ENCODE peak calls at places on chromosomes 12 and 14, in four cellular contexts. One of them, this sample, is unnamed.

GRCh38 chr12:19140381-19141236 is 11.1 kb downstream of the PLEKHA5 start:
- DNase-seq in GM23338: peak; percentile 25
- DNase-seq in SK-N-SH: no peak
- DNase-seq in neural progenitor cell: no peak
- DNase-seq in this sample: no peak

GRCh38 chr14:70642313-70643235 is 858 bp downstream of the TTC9 start:
- DNase-seq in GM23338: peak; percentile 48
- DNase-seq in SK-N-SH: peak; percentile 77
- DNase-seq in neural progenitor cell: peak; percentile 9
- DNase-seq in this sample: no peak

GRCh38 chr12:42326466-42327226 is 679 bp downstream of the PPHLN1 start:
- DNase-seq in GM23338: no peak
- DNase-seq in SK-N-SH: peak; percentile 32
- DNase-seq in neural progenitor cell: peak; percentile 11
- DNase-seq in this sample: peak; percentile 21

GRCh38 chr14:28773176-28773575 is 6.6 kb downstream of the FOXG1 start:
- DNase-seq in GM23338: no peak
- DNase-seq in SK-N-SH: no peak
- DNase-seq in neural progenitor cell: peak; percentile 26
- DNase-seq in this sample: no peak

GRCh38 chr14:37591941-37592287 is 3.1 kb downstream of the FOXA1 start:
- DNase-seq in GM23338: no peak
- DNase-seq in SK-N-SH: no peak
- DNase-seq in neural progenitor cell: peak; percentile 45
- DNase-seq in this sample: peak; percentile 73

GRCh38 chr12:49342914-49343731 is 3.6 kb upstream of the DNAJC22 start:
- DNase-seq in GM23338: peak; percentile 46
- DNase-seq in SK-N-SH: no peak
- DNase-seq in neural progenitor cell: no peak
- DNase-seq in this sample: no peak

GRCh38 chr12:69553626-69554248 is 31.5 kb upstream of the CCT2 start:
- DNase-seq in GM23338: no peak
- DNase-seq in SK-N-SH: peak; percentile 39
- DNase-seq in neural progenitor cell: no peak
- DNase-seq in this sample: peak; percentile 69

GRCh38 chr12:131865196-131865875 is 29.1 kb upstream of the ULK1 start:
- DNase-seq in GM23338: no peak
- DNase-seq in SK-N-SH: peak; percentile 16
- DNase-seq in neural progenitor cell: no peak
- DNase-seq in this sample: peak; percentile 99

GRCh38 chr12:121212875-121213274 is 2.9 kb downstream of the P2RX4 start:
- DNase-seq in GM23338: no peak
- DNase-seq in SK-N-SH: no peak
- DNase-seq in neural progenitor cell: no peak
- DNase-seq in this sample: no peak

GRCh38 chr12:54240971-54241588 is 38.8 kb downstream of the CBX5 start:
- DNase-seq in GM23338: no peak
- DNase-seq in SK-N-SH: no peak
- DNase-seq in neural progenitor cell: no peak
- DNase-seq in this sample: no peak

GRCh38 chr12:69527506-69528272 is 57.5 kb downstream of the FRS2 start:
- DNase-seq in GM23338: no peak
- DNase-seq in SK-N-SH: no peak
- DNase-seq in neural progenitor cell: no peak
- DNase-seq in this sample: peak; percentile 89

GRCh38 chr12:4383304-4383865 is 3.9 kb upstream of the FGF23 start:
- DNase-seq in GM23338: peak; percentile 86
- DNase-seq in SK-N-SH: peak; percentile 52
- DNase-seq in neural progenitor cell: peak; percentile 63
- DNase-seq in this sample: no peak

GRCh38 chr12:104376650-104377506 is 73.3 kb downstream of the EID3 start:
- DNase-seq in GM23338: no peak
- DNase-seq in SK-N-SH: no peak
- DNase-seq in neural progenitor cell: peak; percentile 59
- DNase-seq in this sample: peak; percentile 79

GRCh38 chr12:69046372-69046771 is 113.4 kb upstream of the CPM start:
- DNase-seq in GM23338: no peak
- DNase-seq in SK-N-SH: no peak
- DNase-seq in neural progenitor cell: no peak
- DNase-seq in this sample: no peak

GRCh38 chr12:4272014-4272975 is 1.3 kb upstream of the CCND2 start:
- DNase-seq in GM23338: peak; percentile 94
- DNase-seq in SK-N-SH: peak; percentile 65
- DNase-seq in neural progenitor cell: peak; percentile 90
- DNase-seq in this sample: no peak

GRCh38 chr12:3968523-3968922 is 95.3 kb upstream of the PARP11 start:
- DNase-seq in GM23338: no peak
- DNase-seq in SK-N-SH: no peak
- DNase-seq in neural progenitor cell: no peak
- DNase-seq in this sample: no peak

GRCh38 chr12:18045446-18046001 is 44.5 kb downstream of the RERGL start:
- DNase-seq in GM23338: no peak
- DNase-seq in SK-N-SH: no peak
- DNase-seq in neural progenitor cell: no peak
- DNase-seq in this sample: no peak

GRCh38 chr12:100826323-100826722 is 31.7 kb downstream of the ANO4 start:
- DNase-seq in GM23338: peak; percentile 81
- DNase-seq in SK-N-SH: no peak
- DNase-seq in neural progenitor cell: peak; percentile 81
- DNase-seq in this sample: peak; percentile 61

GRCh38 chr14:64726585-64726890 is 22.3 kb downstream of the PLEKHG3 start:
- DNase-seq in GM23338: peak; percentile 56
- DNase-seq in SK-N-SH: no peak
- DNase-seq in neural progenitor cell: no peak
- DNase-seq in this sample: peak; percentile 96

GRCh38 chr12:123907726-123908476 is 64.7 kb downstream of the CCDC92 start:
- DNase-seq in GM23338: no peak
- DNase-seq in SK-N-SH: no peak
- DNase-seq in neural progenitor cell: peak; percentile 45
- DNase-seq in this sample: no peak

GRCh38 chr14:79825046-79825521 is 386.2 kb downstream of the DIO2 start:
- DNase-seq in GM23338: no peak
- DNase-seq in SK-N-SH: no peak
- DNase-seq in neural progenitor cell: no peak
- DNase-seq in this sample: peak; percentile 61

DNA sequence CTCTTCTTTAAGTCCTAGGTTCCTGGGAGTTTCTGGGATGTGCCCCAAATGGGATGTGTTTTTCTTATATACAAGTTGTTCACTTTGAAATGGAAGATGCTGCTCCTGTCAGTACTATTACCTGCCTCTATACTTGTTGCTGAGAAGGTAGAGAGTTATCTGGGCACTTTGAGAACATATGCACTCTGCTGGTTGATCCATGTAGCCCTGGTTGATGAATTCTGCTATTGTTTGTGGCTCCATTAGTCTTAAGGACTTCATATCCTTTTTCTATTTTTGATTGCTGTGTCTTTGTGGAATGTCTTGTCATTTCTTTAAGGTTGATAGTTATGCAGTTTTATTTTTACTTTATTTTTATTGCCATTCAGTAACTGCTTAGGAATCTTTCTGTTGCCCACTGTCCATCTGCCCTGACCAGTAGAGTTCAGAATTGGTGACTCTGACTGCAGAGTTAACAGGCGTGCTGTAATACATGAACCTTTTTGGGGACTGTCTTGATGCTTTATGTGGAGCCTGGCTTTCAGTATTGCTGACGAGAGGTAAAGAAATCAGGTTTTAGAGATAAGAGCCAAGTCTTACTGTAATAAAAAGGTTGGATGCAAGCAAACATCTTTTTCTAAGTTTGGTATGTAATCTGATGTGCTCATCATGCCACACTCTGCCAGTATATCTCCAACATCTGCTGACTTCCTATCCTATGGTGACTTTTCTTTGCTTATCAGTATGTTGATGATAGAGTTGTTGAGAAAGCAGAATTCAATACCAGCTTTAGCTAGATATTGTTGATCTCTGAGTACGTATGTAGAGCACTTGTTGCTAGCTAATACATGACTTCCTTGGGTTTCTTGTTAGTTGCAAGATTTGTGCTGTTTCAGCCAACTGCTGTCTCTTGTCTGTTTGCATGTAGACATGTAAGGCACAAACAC is 1.6 kb downstream of the GMPR2 start:
- DNase-seq in GM23338: no peak
- DNase-seq in SK-N-SH: no peak
- DNase-seq in neural progenitor cell: no peak
- DNase-seq in this sample: no peak
- TF ChIP-seq EZH2phosphoT487 in GM23338: no peak
- TF ChIP-seq EZH2phosphoT487 in SK-N-SH: no peak
- TF ChIP-seq EZH2phosphoT487 in neural progenitor cell: no peak
- TF ChIP-seq EZH2phosphoT487 in this sample: no peak

GRCh38 chr14:52723514-52724359 is 6.2 kb upstream of the STYX start:
- DNase-seq in GM23338: no peak
- DNase-seq in SK-N-SH: no peak
- DNase-seq in neural progenitor cell: no peak
- DNase-seq in this sample: no peak
- H3F3A ChIP-seq in GM23338: no peaks in the 10 kb centered on the region
- H3F3A ChIP-seq in SK-N-SH: peaks cover 52% of the 10 kb centered on the region
- H3F3A ChIP-seq in neural progenitor cell: peaks cover 19% of the 10 kb centered on the region
- H3F3A ChIP-seq in this sample: peaks cover 6% of the 10 kb centered on the region

GRCh38 chr12:15015121-15015520 is 42.3 kb downstream of the PDE6H start:
- DNase-seq in GM23338: no peak
- DNase-seq in SK-N-SH: no peak
- DNase-seq in neural progenitor cell: no peak
- DNase-seq in this sample: no peak

GRCh38 chr12:15013634-15014169 is 40.9 kb downstream of the PDE6H start:
- DNase-seq in GM23338: no peak
- DNase-seq in SK-N-SH: no peak
- DNase-seq in neural progenitor cell: no peak
- DNase-seq in this sample: no peak

GRCh38 chr12:15014708-15015107 is 41.9 kb downstream of the PDE6H start:
- DNase-seq in GM23338: no peak
- DNase-seq in SK-N-SH: no peak
- DNase-seq in neural progenitor cell: no peak
- DNase-seq in this sample: peak; percentile 5

GRCh38 chr12:15011162-15011561 is 38.3 kb downstream of the PDE6H start:
- DNase-seq in GM23338: peak; percentile 54
- DNase-seq in SK-N-SH: no peak
- DNase-seq in neural progenitor cell: no peak
- DNase-seq in this sample: peak; percentile 29
- TF ChIP-seq CTCF in GM23338: peak; percentile 57
- TF ChIP-seq CTCF in SK-N-SH: peak; percentile 29
- TF ChIP-seq CTCF in neural progenitor cell: peak; percentile 33
- TF ChIP-seq CTCF in this sample: peak; percentile 36

DNA sequence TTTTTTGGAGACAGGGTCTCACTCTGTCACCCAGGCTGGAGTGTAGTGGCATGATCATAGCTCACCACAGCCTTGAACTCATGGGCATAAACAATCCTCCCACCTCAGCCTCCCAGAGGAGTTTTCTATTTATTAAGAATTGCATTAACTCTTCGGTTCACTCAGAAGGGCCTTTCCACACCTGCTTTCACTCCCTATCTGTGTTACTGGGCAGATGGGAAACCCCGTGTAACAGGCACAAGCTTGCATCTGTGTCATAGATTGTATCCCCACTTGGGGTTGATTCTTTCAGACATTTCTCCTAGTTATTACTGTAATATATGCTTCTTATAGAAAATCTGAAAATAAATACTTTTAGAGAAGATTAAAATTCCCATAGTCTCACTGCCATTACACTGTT is 38.7 kb downstream of the STX2 start:
- DNase-seq in GM23338: no peak
- DNase-seq in SK-N-SH: no peak
- DNase-seq in neural progenitor cell: no peak
- DNase-seq in this sample: no peak
- TF ChIP-seq EZH2phosphoT487 in GM23338: no peak
- TF ChIP-seq EZH2phosphoT487 in SK-N-SH: no peak
- TF ChIP-seq EZH2phosphoT487 in neural progenitor cell: no peak
- TF ChIP-seq EZH2phosphoT487 in this sample: no peak

This sample was measured in PC-3.